ENCODE peak calls at places on chromosomes 16 and 17, in nine cellular contexts. One of them, this sample, is unnamed.

GRCh38 chr16:24152826-24153225 is 103.3 kb upstream of the CACNG3 start:
- DNase-seq in spleen: no peak
- DNase-seq in AG10803: no peak
- DNase-seq in lower lobe of right lung: no peak
- DNase-seq in Peyer's patch: no peak
- DNase-seq in brain microvascular endothelial cell: no peak
- DNase-seq in HCT116: no peak
- DNase-seq in breast epithelium: no peak
- DNase-seq in heart left ventricle: no peak
- DNase-seq in this sample: no peak

GRCh38 chr17:17819111-17819510 is 17.7 kb downstream of the SREBF1 start:
- DNase-seq in spleen: no peak
- DNase-seq in AG10803: no peak
- DNase-seq in HCT116: no peak
- DNase-seq in lower lobe of right lung: no peak
- DNase-seq in brain microvascular endothelial cell: no peak
- DNase-seq in Peyer's patch: no peak
- DNase-seq in breast epithelium: no peak
- DNase-seq in heart left ventricle: no peak
- DNase-seq in this sample: no peak

GRCh38 chr16:46607529-46607928 is 13.7 kb downstream of the SHCBP1 start:
- DNase-seq in breast epithelium: no peak
- DNase-seq in HCT116: peak
- DNase-seq in spleen: no peak
- DNase-seq in heart left ventricle: no peak
- DNase-seq in brain microvascular endothelial cell: no peak
- DNase-seq in AG10803: peak
- DNase-seq in lower lobe of right lung: no peak
- DNase-seq in Peyer's patch: no peak
- DNase-seq in this sample: no peak

GRCh38 chr16:62240722-62241121 is 204.5 kb upstream of the CDH8 start:
- DNase-seq in spleen: no peak
- DNase-seq in lower lobe of right lung: no peak
- DNase-seq in breast epithelium: no peak
- DNase-seq in AG10803: no peak
- DNase-seq in heart left ventricle: no peak
- DNase-seq in HCT116: no peak
- DNase-seq in brain microvascular endothelial cell: no peak
- DNase-seq in Peyer's patch: no peak
- DNase-seq in this sample: no peak

GRCh38 chr17:58677204-58677880 is 14.5 kb downstream of the TEX14 start:
- DNase-seq in breast epithelium: no peak
- DNase-seq in heart left ventricle: no peak
- DNase-seq in lower lobe of right lung: no peak
- DNase-seq in Peyer's patch: no peak
- DNase-seq in brain microvascular endothelial cell: peak
- DNase-seq in HCT116: no peak
- DNase-seq in spleen: no peak
- DNase-seq in AG10803: no peak
- DNase-seq in this sample: no peak

GRCh38 chr16:65733706-65734105 is 611.8 kb upstream of the CDH11 start:
- DNase-seq in brain microvascular endothelial cell: no peak
- DNase-seq in lower lobe of right lung: no peak
- DNase-seq in heart left ventricle: no peak
- DNase-seq in Peyer's patch: no peak
- DNase-seq in breast epithelium: no peak
- DNase-seq in AG10803: no peak
- DNase-seq in HCT116: no peak
- DNase-seq in spleen: no peak
- DNase-seq in this sample: no peak

GRCh38 chr17:39069114-39069756 is 82.2 kb downstream of the PLXDC1 start:
- DNase-seq in lower lobe of right lung: no peak
- DNase-seq in heart left ventricle: no peak
- DNase-seq in AG10803: peak
- DNase-seq in HCT116: no peak
- DNase-seq in brain microvascular endothelial cell: peak
- DNase-seq in breast epithelium: no peak
- DNase-seq in Peyer's patch: no peak
- DNase-seq in spleen: no peak
- DNase-seq in this sample: no peak

GRCh38 chr17:16491131-16491702 is 776 bp downstream of the LRRC75A start:
- DNase-seq in AG10803: no peak
- DNase-seq in breast epithelium: no peak
- DNase-seq in lower lobe of right lung: no peak
- DNase-seq in spleen: peak
- DNase-seq in heart left ventricle: no peak
- DNase-seq in brain microvascular endothelial cell: no peak
- DNase-seq in HCT116: no peak
- DNase-seq in Peyer's patch: peak
- DNase-seq in this sample: peak

GRCh38 chr17:10327640-10328039 is 45.2 kb downstream of the MYH13 start:
- DNase-seq in lower lobe of right lung: peak
- DNase-seq in HCT116: peak
- DNase-seq in heart left ventricle: peak
- DNase-seq in brain microvascular endothelial cell: peak
- DNase-seq in spleen: peak
- DNase-seq in AG10803: peak
- DNase-seq in breast epithelium: peak
- DNase-seq in Peyer's patch: peak
- DNase-seq in this sample: peak

GRCh38 chr17:62898239-62898864 is 67.7 kb upstream of the TANC2 start:
- DNase-seq in Peyer's patch: no peak
- DNase-seq in HCT116: no peak
- DNase-seq in heart left ventricle: no peak
- DNase-seq in lower lobe of right lung: no peak
- DNase-seq in breast epithelium: no peak
- DNase-seq in AG10803: peak
- DNase-seq in brain microvascular endothelial cell: no peak
- DNase-seq in spleen: no peak
- DNase-seq in this sample: no peak

GRCh38 chr16:14500791-14501190 is 129.3 kb downstream of the PARN start:
- DNase-seq in lower lobe of right lung: no peak
- DNase-seq in AG10803: peak
- DNase-seq in Peyer's patch: no peak
- DNase-seq in brain microvascular endothelial cell: no peak
- DNase-seq in spleen: no peak
- DNase-seq in HCT116: no peak
- DNase-seq in heart left ventricle: no peak
- DNase-seq in breast epithelium: no peak
- DNase-seq in this sample: no peak
- TF ChIP-seq CTCF in lower lobe of right lung: no peak
- TF ChIP-seq CTCF in AG10803: no peak
- TF ChIP-seq CTCF in Peyer's patch: no peak
- TF ChIP-seq CTCF in brain microvascular endothelial cell: no peak
- TF ChIP-seq CTCF in spleen: no peak
- TF ChIP-seq CTCF in HCT116: no peak
- TF ChIP-seq CTCF in heart left ventricle: no peak
- TF ChIP-seq CTCF in breast epithelium: no peak
- TF ChIP-seq CTCF in this sample: no peak

GRCh38 chr16:5349661-5350060 is 252.1 kb upstream of the EEF2KMT start:
- DNase-seq in spleen: no peak
- DNase-seq in breast epithelium: no peak
- DNase-seq in Peyer's patch: no peak
- DNase-seq in HCT116: no peak
- DNase-seq in lower lobe of right lung: no peak
- DNase-seq in brain microvascular endothelial cell: no peak
- DNase-seq in AG10803: no peak
- DNase-seq in heart left ventricle: no peak
- DNase-seq in this sample: no peak

GRCh38 chr16:5354645-5355044 is 257.1 kb upstream of the EEF2KMT start:
- DNase-seq in AG10803: no peak
- DNase-seq in Peyer's patch: no peak
- DNase-seq in HCT116: no peak
- DNase-seq in brain microvascular endothelial cell: no peak
- DNase-seq in lower lobe of right lung: no peak
- DNase-seq in heart left ventricle: no peak
- DNase-seq in spleen: no peak
- DNase-seq in breast epithelium: no peak
- DNase-seq in this sample: no peak

GRCh38 chr16:5347561-5347960 is 250.0 kb upstream of the EEF2KMT start:
- DNase-seq in heart left ventricle: no peak
- DNase-seq in brain microvascular endothelial cell: no peak
- DNase-seq in AG10803: no peak
- DNase-seq in HCT116: no peak
- DNase-seq in breast epithelium: no peak
- DNase-seq in lower lobe of right lung: no peak
- DNase-seq in Peyer's patch: no peak
- DNase-seq in spleen: no peak
- DNase-seq in this sample: no peak

GRCh38 chr16:5349101-5349500 is 251.5 kb upstream of the EEF2KMT start:
- DNase-seq in lower lobe of right lung: no peak
- DNase-seq in Peyer's patch: no peak
- DNase-seq in breast epithelium: no peak
- DNase-seq in brain microvascular endothelial cell: no peak
- DNase-seq in HCT116: no peak
- DNase-seq in heart left ventricle: no peak
- DNase-seq in AG10803: no peak
- DNase-seq in spleen: no peak
- DNase-seq in this sample: no peak

GRCh38 chr16:5350118-5350517 is 252.5 kb upstream of the EEF2KMT start:
- DNase-seq in breast epithelium: no peak
- DNase-seq in AG10803: no peak
- DNase-seq in HCT116: no peak
- DNase-seq in brain microvascular endothelial cell: no peak
- DNase-seq in Peyer's patch: no peak
- DNase-seq in spleen: no peak
- DNase-seq in heart left ventricle: no peak
- DNase-seq in lower lobe of right lung: no peak
- DNase-seq in this sample: no peak
- TF ChIP-seq CTCF in breast epithelium: no peak
- TF ChIP-seq CTCF in AG10803: no peak
- TF ChIP-seq CTCF in HCT116: no peak
- TF ChIP-seq CTCF in brain microvascular endothelial cell: no peak
- TF ChIP-seq CTCF in Peyer's patch: no peak
- TF ChIP-seq CTCF in spleen: no peak
- TF ChIP-seq CTCF in heart left ventricle: no peak
- TF ChIP-seq CTCF in lower lobe of right lung: no peak
- TF ChIP-seq CTCF in this sample: no peak

DNA sequence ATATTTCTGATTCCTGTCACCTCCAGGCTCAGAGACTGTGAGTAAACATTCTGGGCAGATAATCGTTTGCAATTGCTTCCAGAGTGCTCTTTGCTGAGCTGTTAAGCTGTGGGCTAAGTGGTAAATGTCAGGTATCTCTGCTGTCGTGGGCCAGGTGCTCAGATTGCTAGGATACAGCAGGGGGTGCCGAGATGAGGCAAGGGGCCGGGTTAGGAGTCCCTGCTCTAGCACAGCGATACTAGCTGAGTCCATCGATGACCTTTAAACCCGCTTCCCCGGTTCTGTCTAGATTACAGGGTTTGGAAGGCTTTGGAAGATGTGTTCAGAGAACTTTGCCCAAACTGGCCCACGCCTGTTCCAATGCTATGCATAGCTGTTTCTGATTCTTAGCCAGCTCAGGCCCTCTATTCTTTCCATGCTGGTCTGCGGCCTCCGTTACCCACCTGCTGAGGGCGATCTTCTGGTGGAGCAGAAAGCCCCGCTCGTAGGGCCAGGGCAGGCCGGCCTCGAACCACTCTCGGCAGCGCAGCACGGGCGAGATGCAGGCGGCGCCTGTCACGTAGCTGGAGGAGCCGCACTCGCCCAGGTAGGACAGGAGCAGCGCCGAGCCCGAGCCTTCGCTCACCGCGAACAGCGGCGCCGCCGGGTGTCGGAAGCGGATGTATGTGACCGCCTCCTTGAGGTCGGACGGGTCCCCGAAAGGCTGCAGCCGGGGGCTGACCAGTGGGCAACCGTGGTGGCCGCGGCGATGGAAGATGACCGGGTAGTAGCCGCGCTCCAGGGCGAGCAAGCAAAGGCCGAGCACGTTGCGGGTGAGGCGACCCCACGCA is 979 bp downstream of the ABHD15 start:
- DNase-seq in heart left ventricle: no peak
- DNase-seq in lower lobe of right lung: peak
- DNase-seq in brain microvascular endothelial cell: no peak
- DNase-seq in spleen: peak
- DNase-seq in Peyer's patch: peak
- DNase-seq in HCT116: peak
- DNase-seq in AG10803: no peak
- DNase-seq in breast epithelium: no peak
- DNase-seq in this sample: peak
- TF ChIP-seq CTCF in heart left ventricle: no peak
- TF ChIP-seq CTCF in lower lobe of right lung: no peak
- TF ChIP-seq CTCF in brain microvascular endothelial cell: peak
- TF ChIP-seq CTCF in spleen: no peak
- TF ChIP-seq CTCF in Peyer's patch: no peak
- TF ChIP-seq CTCF in HCT116: peak
- TF ChIP-seq CTCF in AG10803: no peak
- TF ChIP-seq CTCF in breast epithelium: no peak
- TF ChIP-seq CTCF in this sample: no peak

GRCh38 chr16:29727452-29727851 is 18.3 kb downstream of the C16orf54 start:
- DNase-seq in spleen: no peak
- DNase-seq in Peyer's patch: no peak
- DNase-seq in brain microvascular endothelial cell: no peak
- DNase-seq in HCT116: no peak
- DNase-seq in heart left ventricle: no peak
- DNase-seq in AG10803: no peak
- DNase-seq in lower lobe of right lung: no peak
- DNase-seq in breast epithelium: no peak
- DNase-seq in this sample: no peak

GRCh38 chr16:29726845-29727379 is 18.9 kb downstream of the C16orf54 start:
- DNase-seq in breast epithelium: no peak
- DNase-seq in HCT116: no peak
- DNase-seq in spleen: no peak
- DNase-seq in heart left ventricle: no peak
- DNase-seq in Peyer's patch: no peak
- DNase-seq in AG10803: no peak
- DNase-seq in lower lobe of right lung: no peak
- DNase-seq in brain microvascular endothelial cell: no peak
- DNase-seq in this sample: no peak

GRCh38 chr16:29734826-29735225 is 11.0 kb downstream of the C16orf54 start:
- DNase-seq in brain microvascular endothelial cell: no peak
- DNase-seq in HCT116: no peak
- DNase-seq in breast epithelium: no peak
- DNase-seq in lower lobe of right lung: no peak
- DNase-seq in heart left ventricle: no peak
- DNase-seq in AG10803: no peak
- DNase-seq in Peyer's patch: no peak
- DNase-seq in spleen: no peak
- DNase-seq in this sample: no peak

GRCh38 chr16:29730649-29731048 is 15.1 kb downstream of the C16orf54 start:
- DNase-seq in breast epithelium: no peak
- DNase-seq in HCT116: no peak
- DNase-seq in Peyer's patch: no peak
- DNase-seq in lower lobe of right lung: no peak
- DNase-seq in heart left ventricle: no peak
- DNase-seq in AG10803: no peak
- DNase-seq in brain microvascular endothelial cell: no peak
- DNase-seq in spleen: no peak
- DNase-seq in this sample: no peak

DNA sequence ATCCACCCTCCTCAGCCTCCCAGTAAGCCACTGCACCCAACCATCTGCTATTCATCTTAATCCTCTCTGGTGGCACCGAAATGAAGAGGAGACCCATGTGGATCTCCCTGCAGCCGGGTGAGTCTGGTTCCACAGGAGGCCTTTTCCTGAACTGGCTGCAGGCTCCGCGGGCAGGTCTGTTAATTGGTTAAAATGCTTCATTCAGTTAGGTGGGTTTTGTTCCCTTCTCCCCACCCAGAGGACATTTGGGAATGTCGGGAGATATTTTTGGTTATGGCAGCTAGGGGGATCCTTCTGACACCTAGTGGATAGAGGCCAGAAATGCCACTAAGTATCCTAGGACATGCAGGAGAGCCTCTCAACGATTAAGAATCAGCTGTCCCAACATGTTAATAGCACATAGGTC is 16.7 kb downstream of the C16orf54 start:
- DNase-seq in Peyer's patch: no peak
- DNase-seq in spleen: no peak
- DNase-seq in HCT116: peak
- DNase-seq in heart left ventricle: no peak
- DNase-seq in lower lobe of right lung: no peak
- DNase-seq in brain microvascular endothelial cell: peak
- DNase-seq in AG10803: peak
- DNase-seq in breast epithelium: no peak
- DNase-seq in this sample: no peak
- TF ChIP-seq CTCF in Peyer's patch: peak
- TF ChIP-seq CTCF in spleen: peak
- TF ChIP-seq CTCF in HCT116: peak
- TF ChIP-seq CTCF in heart left ventricle: peak
- TF ChIP-seq CTCF in lower lobe of right lung: peak
- TF ChIP-seq CTCF in brain microvascular endothelial cell: peak
- TF ChIP-seq CTCF in AG10803: peak
- TF ChIP-seq CTCF in breast epithelium: peak
- TF ChIP-seq CTCF in this sample: peak

This sample was measured in mesothelial cell of epicardium.